ENCODE peak calls at places on chromosome 1, in four cellular contexts. N is hepatocyte, M is HFF-Myc, D is PC-9. Z is an unnamed sample.

GRCh38 chr1:32651461-32652073 is 559 bp downstream of the RBBP4 start:
- DNase-seq in N (no peak), M (no peak), D (no peak), Z (peak)

GRCh38 chr1:229258031-229258850 is 12.7 kb upstream of the RAB4A start:
- DNase-seq in N (peak), M (peak), D (peak), Z (peak)

GRCh38 chr1:184482113-184482512 is 95.3 kb downstream of the C1orf21 start:
- DNase-seq in N (no peak), M (no peak), D (no peak), Z (no peak)

GRCh38 chr1:200525167-200526123 is 95.1 kb downstream of the KIF14 start:
- DNase-seq in N (no peak), M (no peak), D (no peak), Z (no peak)

GRCh38 chr1:236742421-236743160 is 52.5 kb upstream of the MTR start:
- DNase-seq in N (no peak), M (no peak), D (no peak), Z (no peak)

GRCh38 chr1:226562989-226563388 is 14.4 kb downstream of the STUM start:
- DNase-seq in N (no peak), M (no peak), D (no peak), Z (no peak)

GRCh38 chr1:199551967-199552565 is 475.4 kb upstream of the NR5A2 start:
- DNase-seq in N (peak), M (peak), D (peak), Z (peak)

GRCh38 chr1:94878329-94878728 is 48.6 kb downstream of the CNN3 start:
- DNase-seq in N (no peak), M (no peak), D (no peak), Z (no peak)

GRCh38 chr1:70140343-70140742 is 65.0 kb downstream of the LRRC40 start:
- DNase-seq in N (peak), M (no peak), D (no peak), Z (no peak)

GRCh38 chr1:81208441-81208840 is 592.3 kb upstream of the ADGRL2 start:
- DNase-seq in N (no peak), M (no peak), D (no peak), Z (no peak)

GRCh38 chr1:12345350-12346217 is 115.8 kb downstream of the VPS13D start:
- DNase-seq in N (no peak), M (no peak), D (no peak), Z (no peak)

GRCh38 chr1:9065213-9065751 is 4.2 kb downstream of the SLC2A5 start:
- DNase-seq in N (no peak), M (no peak), D (no peak), Z (no peak)

GRCh38 chr1:111507411-111508201 is 4.2 kb upstream of the ADORA3 start:
- DNase-seq in N (peak), M (peak), D (peak), Z (peak)

GRCh38 chr1:205542367-205542766 is 37.9 kb downstream of the CDK18 start:
- DNase-seq in N (no peak), M (no peak), D (no peak), Z (no peak)

GRCh38 chr1:180208264-180208663 is 21.8 kb upstream of the LHX4 start:
- DNase-seq in N (no peak), M (no peak), D (no peak), Z (no peak)

GRCh38 chr1:14970115-14970798 is 183.3 kb upstream of the TMEM51 start:
- DNase-seq in N (peak), M (peak), D (peak), Z (no peak)

GRCh38 chr1:231020139-231020601 is 19.9 kb downstream of the FAM89A start:
- DNase-seq in N (no peak), M (peak), D (no peak), Z (no peak)

GRCh38 chr1:147837129-147837776 is 65.3 kb upstream of the GJA8 start:
- DNase-seq in N (no peak), M (no peak), D (peak), Z (no peak)

GRCh38 chr1:111227434-111227833 is at the start of gene CHI3L2:
- DNase-seq in N (no peak), M (no peak), D (no peak), Z (no peak)

DNA sequence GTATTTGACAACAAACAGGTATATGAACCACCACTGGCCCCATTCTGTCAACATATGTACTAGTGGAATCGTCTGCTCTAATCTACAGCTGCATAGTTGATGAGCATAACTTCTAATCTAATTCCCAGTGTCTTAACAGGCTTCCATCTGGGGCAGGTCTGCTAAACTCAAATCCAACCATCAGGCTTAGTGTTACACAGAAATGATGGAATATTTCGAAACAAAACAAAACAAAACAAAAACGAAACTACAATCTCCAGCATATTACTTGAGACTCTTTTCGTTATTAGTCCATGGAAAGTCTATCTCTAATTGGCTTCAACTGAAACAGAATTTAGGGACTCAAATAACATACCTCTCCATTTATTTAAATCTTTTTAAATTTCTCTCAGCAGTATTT is 37.6 kb downstream of the DIPK1A start:
- DNase-seq in N (no peak), M (no peak), D (no peak), Z (no peak)
- H3K4me3 ChIP-seq in N (no peak), M (no peak), D (no peak), Z (no peak)

DNA sequence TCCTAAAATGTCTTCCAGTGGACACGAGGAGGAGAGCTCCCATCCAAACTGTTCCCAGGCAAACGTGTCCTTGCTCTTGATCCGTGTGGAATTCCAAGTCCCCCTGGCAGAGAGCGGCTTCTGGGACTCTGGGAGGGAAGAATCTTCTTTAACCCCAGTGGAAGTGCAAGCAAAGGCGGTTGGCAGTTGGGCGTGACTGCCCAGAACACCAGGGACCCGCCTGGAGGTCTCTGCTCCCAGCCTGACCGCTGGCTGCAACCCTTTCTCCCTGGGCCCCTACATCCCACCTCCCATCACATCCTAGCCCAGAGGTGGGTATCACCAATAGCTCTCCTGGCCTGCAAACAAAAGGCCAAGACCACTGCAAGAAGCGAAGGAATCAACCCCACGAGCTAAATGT is 17.8 kb downstream of the CASZ1 start:
- DNase-seq in N (no peak), M (no peak), D (no peak), Z (no peak)
- TF ChIP-seq CTCF in N (no peak), M (no peak), D (no peak), Z (no peak)

GRCh38 chr1:211329764-211330201 is 3.1 kb downstream of the TRAF5 start:
- DNase-seq in N (no peak), M (no peak), D (no peak), Z (no peak)
- H3K4me3 ChIP-seq in N (no peak), M (no peak), D (no peak), Z (no peak)

GRCh38 chr1:75908717-75909152 is 23.5 kb downstream of the ASB17 start:
- DNase-seq in N (peak), M (peak), D (peak), Z (peak)
- TF ChIP-seq CTCF in N (peak), M (peak), D (peak), Z (peak)

GRCh38 chr1:23561813-23562100 is 2.5 kb upstream of the ID3 start:
- DNase-seq in N (no peak), M (no peak), D (no peak), Z (no peak)
- H3K4me3 ChIP-seq in N (no peak), M (no peak), D (no peak), Z (no peak)

GRCh38 chr1:34346128-34346527 is 169.4 kb downstream of the C1orf94 start:
- DNase-seq in N (no peak), M (no peak), D (no peak), Z (no peak)

GRCh38 chr1:34341896-34342295 is 165.2 kb downstream of the C1orf94 start:
- DNase-seq in N (no peak), M (no peak), D (no peak), Z (no peak)

DNA sequence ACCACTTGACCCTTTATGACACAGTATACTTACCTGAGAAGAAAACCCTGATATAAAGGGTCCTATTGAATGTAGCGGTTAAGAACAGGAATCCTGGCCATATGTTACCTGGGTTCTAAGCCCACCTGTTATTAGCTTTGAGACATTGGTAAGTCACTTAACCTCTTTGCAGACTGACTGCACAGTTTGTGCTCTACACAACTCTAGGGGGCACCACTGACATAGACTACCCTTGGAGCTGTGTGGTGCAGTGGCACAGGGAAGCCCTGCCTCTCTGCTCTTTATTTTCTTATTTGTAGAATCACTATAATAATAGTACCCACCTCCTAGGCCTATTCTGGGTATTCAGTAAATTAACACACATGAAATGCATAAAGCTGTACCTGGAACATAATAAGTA is 165.6 kb downstream of the C1orf94 start:
- DNase-seq in N (no peak), M (no peak), D (no peak), Z (no peak)
- TF ChIP-seq CTCF in N (no peak), M (no peak), D (no peak), Z (peak)

GRCh38 chr1:41382531-41383090 is 21.4 kb downstream of the FOXO6 start:
- DNase-seq in N (peak), M (no peak), D (peak), Z (no peak)

GRCh38 chr1:41380979-41381690 is 19.9 kb downstream of the FOXO6 start:
- DNase-seq in N (peak), M (no peak), D (peak), Z (no peak)

GRCh38 chr1:41381691-41382530 is 20.7 kb downstream of the FOXO6 start:
- DNase-seq in N (peak), M (no peak), D (peak), Z (no peak)

GRCh38 chr1:41384579-41384978 is 23.3 kb downstream of the FOXO6 start:
- DNase-seq in N (no peak), M (no peak), D (no peak), Z (no peak)

GRCh38 chr1:41383094-41383852 is 22.0 kb downstream of the FOXO6 start:
- DNase-seq in N (no peak), M (no peak), D (peak), Z (no peak)
- H3K4me3 ChIP-seq in N (peak), M (peak), D (peak), Z (no peak)

GRCh38 chr1:181314959-181315358 is 168.4 kb upstream of the CACNA1E start:
- DNase-seq in N (no peak), M (no peak), D (no peak), Z (no peak)

GRCh38 chr1:181318022-181318857 is 165.1 kb upstream of the CACNA1E start:
- DNase-seq in N (peak), M (no peak), D (no peak), Z (no peak)

GRCh38 chr1:181317261-181317924 is 165.9 kb upstream of the CACNA1E start:
- DNase-seq in N (no peak), M (no peak), D (no peak), Z (no peak)

GRCh38 chr1:181310560-181310959 is 172.8 kb upstream of the CACNA1E start:
- DNase-seq in N (no peak), M (no peak), D (no peak), Z (no peak)

GRCh38 chr1:181314010-181314409 is 169.3 kb upstream of the CACNA1E start:
- DNase-seq in N (no peak), M (no peak), D (no peak), Z (no peak)
- TF ChIP-seq CTCF in N (no peak), M (no peak), D (no peak), Z (no peak)